ENCODE peak calls at places on chromosomes 1 and 21, in nine cellular contexts. One of them, this sample, is unnamed.
A peak's percentile ranks its signal among the peaks of the same experiment; 100 is the strongest.

GRCh38 chr1:53717025-53717804 is 21.7 kb downstream of the GLIS1 start:
- DNase-seq in brain microvascular endothelial cell: no peak
- DNase-seq in sigmoid colon: no peak
- DNase-seq in NCI-H1436 treated with DMSO at 0.1 percent for 48 hours: no peak
- DNase-seq in kidney epithelial cell: no peak
- DNase-seq in GM06990: no peak
- DNase-seq in putamen: no peak
- DNase-seq in non-pigmented ciliary epithelial cell: no peak
- DNase-seq in iris pigment epithelial cell: no peak
- DNase-seq in this sample: no peak

GRCh38 chr1:69737527-69738176 is 169.9 kb downstream of the LRRC7 start:
- DNase-seq in brain microvascular endothelial cell: peak; percentile 78
- DNase-seq in sigmoid colon: no peak
- DNase-seq in NCI-H1436 treated with DMSO at 0.1 percent for 48 hours: peak; percentile 17
- DNase-seq in kidney epithelial cell: peak; percentile 12
- DNase-seq in GM06990: peak; percentile 9
- DNase-seq in putamen: peak; percentile 77
- DNase-seq in non-pigmented ciliary epithelial cell: peak; percentile 47
- DNase-seq in iris pigment epithelial cell: peak; percentile 71
- DNase-seq in this sample: no peak

GRCh38 chr1:96764469-96764868 is 42.9 kb downstream of the PTBP2 start:
- DNase-seq in brain microvascular endothelial cell: no peak
- DNase-seq in sigmoid colon: no peak
- DNase-seq in NCI-H1436 treated with DMSO at 0.1 percent for 48 hours: no peak
- DNase-seq in kidney epithelial cell: no peak
- DNase-seq in GM06990: no peak
- DNase-seq in putamen: no peak
- DNase-seq in non-pigmented ciliary epithelial cell: no peak
- DNase-seq in iris pigment epithelial cell: no peak
- DNase-seq in this sample: no peak

GRCh38 chr21:41976611-41977010 is 22.8 kb upstream of the C2CD2 start:
- DNase-seq in brain microvascular endothelial cell: no peak
- DNase-seq in sigmoid colon: no peak
- DNase-seq in NCI-H1436 treated with DMSO at 0.1 percent for 48 hours: no peak
- DNase-seq in kidney epithelial cell: no peak
- DNase-seq in GM06990: no peak
- DNase-seq in putamen: no peak
- DNase-seq in non-pigmented ciliary epithelial cell: no peak
- DNase-seq in iris pigment epithelial cell: no peak
- DNase-seq in this sample: no peak

GRCh38 chr1:234849824-234850223 is 239.8 kb upstream of the IRF2BP2 start:
- DNase-seq in brain microvascular endothelial cell: peak; percentile 21
- DNase-seq in sigmoid colon: no peak
- DNase-seq in NCI-H1436 treated with DMSO at 0.1 percent for 48 hours: no peak
- DNase-seq in kidney epithelial cell: no peak
- DNase-seq in GM06990: no peak
- DNase-seq in putamen: no peak
- DNase-seq in non-pigmented ciliary epithelial cell: no peak
- DNase-seq in iris pigment epithelial cell: no peak
- DNase-seq in this sample: no peak

GRCh38 chr1:156760092-156760795 is 7.1 kb upstream of the PRCC start:
- DNase-seq in brain microvascular endothelial cell: no peak
- DNase-seq in sigmoid colon: peak; percentile 36
- DNase-seq in NCI-H1436 treated with DMSO at 0.1 percent for 48 hours: no peak
- DNase-seq in kidney epithelial cell: no peak
- DNase-seq in GM06990: no peak
- DNase-seq in putamen: no peak
- DNase-seq in non-pigmented ciliary epithelial cell: no peak
- DNase-seq in iris pigment epithelial cell: no peak
- DNase-seq in this sample: no peak

GRCh38 chr21:44400791-44401385 is 47.5 kb downstream of the TRPM2 start:
- DNase-seq in brain microvascular endothelial cell: no peak
- DNase-seq in sigmoid colon: no peak
- DNase-seq in NCI-H1436 treated with DMSO at 0.1 percent for 48 hours: no peak
- DNase-seq in kidney epithelial cell: no peak
- DNase-seq in GM06990: no peak
- DNase-seq in putamen: no peak
- DNase-seq in non-pigmented ciliary epithelial cell: no peak
- DNase-seq in iris pigment epithelial cell: no peak
- DNase-seq in this sample: no peak

GRCh38 chr1:52856026-52856425 is 13.5 kb downstream of the ZYG11A start:
- DNase-seq in brain microvascular endothelial cell: no peak
- DNase-seq in sigmoid colon: no peak
- DNase-seq in NCI-H1436 treated with DMSO at 0.1 percent for 48 hours: no peak
- DNase-seq in kidney epithelial cell: no peak
- DNase-seq in GM06990: no peak
- DNase-seq in putamen: no peak
- DNase-seq in non-pigmented ciliary epithelial cell: no peak
- DNase-seq in iris pigment epithelial cell: no peak
- DNase-seq in this sample: no peak